ENCODE peak calls at places on chromosomes 2 and 18, in ten cellular contexts. One of them, this sample, is unnamed.

GRCh38 chr18:2926528-2926927 is 79.7 kb downstream of the EMILIN2 start:
- DNase-seq in HFFc6: no peak
- DNase-seq in mesendoderm: no peak
- DNase-seq in mucosa of gallbladder: no peak
- DNase-seq in T-helper 2 cell: no peak
- DNase-seq in stimulated activated CD4-positive, alpha-beta T cell treated with anti-CD3 and anti-CD28 coated beads, Interleukin-15, amount 100 ng/mL, for 1 hour: no peak
- DNase-seq in NCI-H446: no peak
- DNase-seq in fibroblast of the aortic adventitia: no peak
- DNase-seq in pons: no peak
- DNase-seq in KBM-7: no peak
- DNase-seq in this sample: no peak

GRCh38 chr2:215556979-215557378 is 121.1 kb upstream of the FN1 start:
- DNase-seq in T-helper 2 cell: no peak
- DNase-seq in HFFc6: no peak
- DNase-seq in NCI-H446: no peak
- DNase-seq in fibroblast of the aortic adventitia: peak
- DNase-seq in stimulated activated CD4-positive, alpha-beta T cell treated with anti-CD3 and anti-CD28 coated beads, Interleukin-15, amount 100 ng/mL, for 1 hour: no peak
- DNase-seq in pons: no peak
- DNase-seq in KBM-7: no peak
- DNase-seq in mucosa of gallbladder: no peak
- DNase-seq in mesendoderm: no peak
- DNase-seq in this sample: no peak

GRCh38 chr18:8349608-8350323 is 259.5 kb upstream of the RAB12 start:
- DNase-seq in T-helper 2 cell: no peak
- DNase-seq in KBM-7: no peak
- DNase-seq in mesendoderm: no peak
- DNase-seq in HFFc6: no peak
- DNase-seq in pons: no peak
- DNase-seq in stimulated activated CD4-positive, alpha-beta T cell treated with anti-CD3 and anti-CD28 coated beads, Interleukin-15, amount 100 ng/mL, for 1 hour: no peak
- DNase-seq in NCI-H446: no peak
- DNase-seq in mucosa of gallbladder: no peak
- DNase-seq in fibroblast of the aortic adventitia: no peak
- DNase-seq in this sample: no peak

GRCh38 chr2:15243762-15244161 is 317.4 kb downstream of the NBAS start:
- DNase-seq in HFFc6: peak
- DNase-seq in fibroblast of the aortic adventitia: peak
- DNase-seq in pons: no peak
- DNase-seq in NCI-H446: no peak
- DNase-seq in mucosa of gallbladder: no peak
- DNase-seq in mesendoderm: peak
- DNase-seq in stimulated activated CD4-positive, alpha-beta T cell treated with anti-CD3 and anti-CD28 coated beads, Interleukin-15, amount 100 ng/mL, for 1 hour: no peak
- DNase-seq in KBM-7: no peak
- DNase-seq in T-helper 2 cell: no peak
- DNase-seq in this sample: no peak

GRCh38 chr2:187383043-187383800 is 64.8 kb downstream of the CALCRL start:
- DNase-seq in NCI-H446: no peak
- DNase-seq in pons: no peak
- DNase-seq in fibroblast of the aortic adventitia: peak
- DNase-seq in mesendoderm: no peak
- DNase-seq in KBM-7: no peak
- DNase-seq in mucosa of gallbladder: no peak
- DNase-seq in HFFc6: no peak
- DNase-seq in stimulated activated CD4-positive, alpha-beta T cell treated with anti-CD3 and anti-CD28 coated beads, Interleukin-15, amount 100 ng/mL, for 1 hour: no peak
- DNase-seq in T-helper 2 cell: no peak
- DNase-seq in this sample: no peak

GRCh38 chr2:237532225-237532624 is 34.1 kb upstream of the PRLH start:
- DNase-seq in mesendoderm: peak
- DNase-seq in T-helper 2 cell: no peak
- DNase-seq in HFFc6: no peak
- DNase-seq in NCI-H446: no peak
- DNase-seq in KBM-7: peak
- DNase-seq in stimulated activated CD4-positive, alpha-beta T cell treated with anti-CD3 and anti-CD28 coated beads, Interleukin-15, amount 100 ng/mL, for 1 hour: no peak
- DNase-seq in mucosa of gallbladder: no peak
- DNase-seq in pons: no peak
- DNase-seq in fibroblast of the aortic adventitia: no peak
- DNase-seq in this sample: no peak

GRCh38 chr2:135113322-135113721 is 61.2 kb downstream of the RAB3GAP1 start:
- DNase-seq in KBM-7: no peak
- DNase-seq in mesendoderm: no peak
- DNase-seq in stimulated activated CD4-positive, alpha-beta T cell treated with anti-CD3 and anti-CD28 coated beads, Interleukin-15, amount 100 ng/mL, for 1 hour: no peak
- DNase-seq in T-helper 2 cell: no peak
- DNase-seq in NCI-H446: no peak
- DNase-seq in mucosa of gallbladder: no peak
- DNase-seq in HFFc6: no peak
- DNase-seq in pons: no peak
- DNase-seq in fibroblast of the aortic adventitia: no peak
- DNase-seq in this sample: no peak

GRCh38 chr2:144848404-144848803 is 328.5 kb upstream of the ZEB2 start:
- DNase-seq in KBM-7: no peak
- DNase-seq in pons: no peak
- DNase-seq in T-helper 2 cell: no peak
- DNase-seq in mucosa of gallbladder: no peak
- DNase-seq in HFFc6: no peak
- DNase-seq in stimulated activated CD4-positive, alpha-beta T cell treated with anti-CD3 and anti-CD28 coated beads, Interleukin-15, amount 100 ng/mL, for 1 hour: no peak
- DNase-seq in NCI-H446: no peak
- DNase-seq in fibroblast of the aortic adventitia: no peak
- DNase-seq in mesendoderm: peak
- DNase-seq in this sample: no peak

GRCh38 chr2:134679740-134680139 is 39.1 kb downstream of the TMEM163 start:
- DNase-seq in stimulated activated CD4-positive, alpha-beta T cell treated with anti-CD3 and anti-CD28 coated beads, Interleukin-15, amount 100 ng/mL, for 1 hour: no peak
- DNase-seq in fibroblast of the aortic adventitia: no peak
- DNase-seq in NCI-H446: no peak
- DNase-seq in HFFc6: no peak
- DNase-seq in mesendoderm: no peak
- DNase-seq in mucosa of gallbladder: no peak
- DNase-seq in T-helper 2 cell: no peak
- DNase-seq in KBM-7: peak
- DNase-seq in pons: no peak
- DNase-seq in this sample: no peak

GRCh38 chr2:219736196-219736595 is 108.8 kb downstream of the SLC4A3 start:
- DNase-seq in stimulated activated CD4-positive, alpha-beta T cell treated with anti-CD3 and anti-CD28 coated beads, Interleukin-15, amount 100 ng/mL, for 1 hour: no peak
- DNase-seq in NCI-H446: peak
- DNase-seq in mesendoderm: peak
- DNase-seq in HFFc6: peak
- DNase-seq in KBM-7: peak
- DNase-seq in pons: peak
- DNase-seq in mucosa of gallbladder: peak
- DNase-seq in T-helper 2 cell: no peak
- DNase-seq in fibroblast of the aortic adventitia: peak
- DNase-seq in this sample: no peak

GRCh38 chr2:208595386-208596275 is 189.0 kb downstream of the PTH2R start:
- DNase-seq in KBM-7: no peak
- DNase-seq in stimulated activated CD4-positive, alpha-beta T cell treated with anti-CD3 and anti-CD28 coated beads, Interleukin-15, amount 100 ng/mL, for 1 hour: no peak
- DNase-seq in HFFc6: no peak
- DNase-seq in mucosa of gallbladder: no peak
- DNase-seq in T-helper 2 cell: no peak
- DNase-seq in pons: no peak
- DNase-seq in fibroblast of the aortic adventitia: no peak
- DNase-seq in NCI-H446: no peak
- DNase-seq in mesendoderm: no peak
- DNase-seq in this sample: no peak

GRCh38 chr2:167944825-167945659 is 302.4 kb downstream of the STK39 start:
- DNase-seq in stimulated activated CD4-positive, alpha-beta T cell treated with anti-CD3 and anti-CD28 coated beads, Interleukin-15, amount 100 ng/mL, for 1 hour: no peak
- DNase-seq in KBM-7: no peak
- DNase-seq in mesendoderm: no peak
- DNase-seq in NCI-H446: no peak
- DNase-seq in pons: no peak
- DNase-seq in HFFc6: peak
- DNase-seq in mucosa of gallbladder: no peak
- DNase-seq in fibroblast of the aortic adventitia: peak
- DNase-seq in T-helper 2 cell: no peak
- DNase-seq in this sample: no peak

GRCh38 chr18:9734189-9734588 is 26.1 kb downstream of the RAB31 start:
- DNase-seq in HFFc6: no peak
- DNase-seq in mucosa of gallbladder: peak
- DNase-seq in T-helper 2 cell: no peak
- DNase-seq in mesendoderm: peak
- DNase-seq in NCI-H446: no peak
- DNase-seq in stimulated activated CD4-positive, alpha-beta T cell treated with anti-CD3 and anti-CD28 coated beads, Interleukin-15, amount 100 ng/mL, for 1 hour: no peak
- DNase-seq in KBM-7: peak
- DNase-seq in pons: no peak
- DNase-seq in fibroblast of the aortic adventitia: no peak
- DNase-seq in this sample: no peak

GRCh38 chr2:60548844-60549243 is 4.6 kb downstream of the BCL11A start:
- DNase-seq in mucosa of gallbladder: no peak
- DNase-seq in mesendoderm: no peak
- DNase-seq in pons: no peak
- DNase-seq in T-helper 2 cell: no peak
- DNase-seq in KBM-7: no peak
- DNase-seq in HFFc6: no peak
- DNase-seq in fibroblast of the aortic adventitia: no peak
- DNase-seq in stimulated activated CD4-positive, alpha-beta T cell treated with anti-CD3 and anti-CD28 coated beads, Interleukin-15, amount 100 ng/mL, for 1 hour: no peak
- DNase-seq in NCI-H446: no peak
- DNase-seq in this sample: no peak

GRCh38 chr2:73917696-73918207 is 8.9 kb upstream of the DGUOK start:
- DNase-seq in mesendoderm: no peak
- DNase-seq in KBM-7: no peak
- DNase-seq in pons: no peak
- DNase-seq in mucosa of gallbladder: no peak
- DNase-seq in T-helper 2 cell: no peak
- DNase-seq in stimulated activated CD4-positive, alpha-beta T cell treated with anti-CD3 and anti-CD28 coated beads, Interleukin-15, amount 100 ng/mL, for 1 hour: no peak
- DNase-seq in NCI-H446: no peak
- DNase-seq in fibroblast of the aortic adventitia: no peak
- DNase-seq in HFFc6: no peak
- DNase-seq in this sample: no peak

GRCh38 chr2:20496069-20496468 is 49.2 kb downstream of the RHOB start:
- DNase-seq in T-helper 2 cell: no peak
- DNase-seq in mesendoderm: no peak
- DNase-seq in mucosa of gallbladder: no peak
- DNase-seq in pons: no peak
- DNase-seq in HFFc6: peak
- DNase-seq in stimulated activated CD4-positive, alpha-beta T cell treated with anti-CD3 and anti-CD28 coated beads, Interleukin-15, amount 100 ng/mL, for 1 hour: no peak
- DNase-seq in KBM-7: no peak
- DNase-seq in NCI-H446: no peak
- DNase-seq in fibroblast of the aortic adventitia: peak
- DNase-seq in this sample: no peak

GRCh38 chr2:160368988-160369935 is 124.3 kb downstream of the RBMS1 start:
- DNase-seq in KBM-7: no peak
- DNase-seq in fibroblast of the aortic adventitia: peak
- DNase-seq in HFFc6: no peak
- DNase-seq in stimulated activated CD4-positive, alpha-beta T cell treated with anti-CD3 and anti-CD28 coated beads, Interleukin-15, amount 100 ng/mL, for 1 hour: no peak
- DNase-seq in NCI-H446: no peak
- DNase-seq in pons: no peak
- DNase-seq in mucosa of gallbladder: no peak
- DNase-seq in T-helper 2 cell: no peak
- DNase-seq in mesendoderm: peak
- DNase-seq in this sample: no peak

GRCh38 chr2:127049927-127050802 is 56.8 kb downstream of the BIN1 start:
- DNase-seq in NCI-H446: no peak
- DNase-seq in mesendoderm: peak
- DNase-seq in stimulated activated CD4-positive, alpha-beta T cell treated with anti-CD3 and anti-CD28 coated beads, Interleukin-15, amount 100 ng/mL, for 1 hour: peak
- DNase-seq in pons: peak
- DNase-seq in fibroblast of the aortic adventitia: peak
- DNase-seq in KBM-7: peak
- DNase-seq in HFFc6: no peak
- DNase-seq in mucosa of gallbladder: peak
- DNase-seq in T-helper 2 cell: peak
- DNase-seq in this sample: peak

GRCh38 chr2:85353876-85354285 is 447 bp downstream of the RETSAT start:
- DNase-seq in NCI-H446: no peak
- DNase-seq in pons: peak
- DNase-seq in stimulated activated CD4-positive, alpha-beta T cell treated with anti-CD3 and anti-CD28 coated beads, Interleukin-15, amount 100 ng/mL, for 1 hour: no peak
- DNase-seq in T-helper 2 cell: no peak
- DNase-seq in mucosa of gallbladder: peak
- DNase-seq in HFFc6: peak
- DNase-seq in mesendoderm: peak
- DNase-seq in fibroblast of the aortic adventitia: peak
- DNase-seq in KBM-7: no peak
- DNase-seq in this sample: no peak

GRCh38 chr2:47339745-47340541 is 63.0 kb upstream of the MSH2 start:
- DNase-seq in NCI-H446: no peak
- DNase-seq in T-helper 2 cell: no peak
- DNase-seq in pons: no peak
- DNase-seq in KBM-7: peak
- DNase-seq in mesendoderm: peak
- DNase-seq in fibroblast of the aortic adventitia: peak
- DNase-seq in HFFc6: peak
- DNase-seq in stimulated activated CD4-positive, alpha-beta T cell treated with anti-CD3 and anti-CD28 coated beads, Interleukin-15, amount 100 ng/mL, for 1 hour: no peak
- DNase-seq in mucosa of gallbladder: peak
- DNase-seq in this sample: no peak

GRCh38 chr18:48950536-48951447 is at the start of gene SMAD7:
- DNase-seq in KBM-7: peak
- DNase-seq in pons: peak
- DNase-seq in fibroblast of the aortic adventitia: peak
- DNase-seq in mucosa of gallbladder: no peak
- DNase-seq in mesendoderm: no peak
- DNase-seq in HFFc6: no peak
- DNase-seq in NCI-H446: no peak
- DNase-seq in T-helper 2 cell: no peak
- DNase-seq in stimulated activated CD4-positive, alpha-beta T cell treated with anti-CD3 and anti-CD28 coated beads, Interleukin-15, amount 100 ng/mL, for 1 hour: no peak
- DNase-seq in this sample: no peak

GRCh38 chr2:5695641-5696350 is 3.6 kb downstream of the SOX11 start:
- DNase-seq in stimulated activated CD4-positive, alpha-beta T cell treated with anti-CD3 and anti-CD28 coated beads, Interleukin-15, amount 100 ng/mL, for 1 hour: no peak
- DNase-seq in KBM-7: no peak
- DNase-seq in fibroblast of the aortic adventitia: no peak
- DNase-seq in T-helper 2 cell: no peak
- DNase-seq in pons: no peak
- DNase-seq in HFFc6: no peak
- DNase-seq in NCI-H446: no peak
- DNase-seq in mucosa of gallbladder: no peak
- DNase-seq in mesendoderm: peak
- DNase-seq in this sample: no peak

GRCh38 chr2:120513776-120514357 is 167.9 kb downstream of the INHBB start:
- DNase-seq in pons: no peak
- DNase-seq in fibroblast of the aortic adventitia: no peak
- DNase-seq in mucosa of gallbladder: no peak
- DNase-seq in NCI-H446: no peak
- DNase-seq in stimulated activated CD4-positive, alpha-beta T cell treated with anti-CD3 and anti-CD28 coated beads, Interleukin-15, amount 100 ng/mL, for 1 hour: no peak
- DNase-seq in HFFc6: no peak
- DNase-seq in T-helper 2 cell: no peak
- DNase-seq in mesendoderm: no peak
- DNase-seq in KBM-7: no peak
- DNase-seq in this sample: no peak

GRCh38 chr2:2026851-2027250 is 282.5 kb upstream of the PXDN start:
- DNase-seq in HFFc6: no peak
- DNase-seq in stimulated activated CD4-positive, alpha-beta T cell treated with anti-CD3 and anti-CD28 coated beads, Interleukin-15, amount 100 ng/mL, for 1 hour: no peak
- DNase-seq in T-helper 2 cell: no peak
- DNase-seq in KBM-7: no peak
- DNase-seq in mesendoderm: no peak
- DNase-seq in mucosa of gallbladder: no peak
- DNase-seq in fibroblast of the aortic adventitia: no peak
- DNase-seq in pons: no peak
- DNase-seq in NCI-H446: no peak
- DNase-seq in this sample: no peak

GRCh38 chr2:207296265-207296948 is 130.7 kb upstream of the KLF7 start:
- DNase-seq in stimulated activated CD4-positive, alpha-beta T cell treated with anti-CD3 and anti-CD28 coated beads, Interleukin-15, amount 100 ng/mL, for 1 hour: no peak
- DNase-seq in mesendoderm: peak
- DNase-seq in fibroblast of the aortic adventitia: peak
- DNase-seq in KBM-7: no peak
- DNase-seq in NCI-H446: peak
- DNase-seq in pons: no peak
- DNase-seq in mucosa of gallbladder: no peak
- DNase-seq in HFFc6: no peak
- DNase-seq in T-helper 2 cell: no peak
- DNase-seq in this sample: no peak

GRCh38 chr2:47155091-47155876 is at the start of gene STPG4:
- DNase-seq in mesendoderm: no peak
- DNase-seq in fibroblast of the aortic adventitia: no peak
- DNase-seq in T-helper 2 cell: no peak
- DNase-seq in mucosa of gallbladder: no peak
- DNase-seq in HFFc6: no peak
- DNase-seq in pons: no peak
- DNase-seq in KBM-7: no peak
- DNase-seq in stimulated activated CD4-positive, alpha-beta T cell treated with anti-CD3 and anti-CD28 coated beads, Interleukin-15, amount 100 ng/mL, for 1 hour: no peak
- DNase-seq in NCI-H446: no peak
- DNase-seq in this sample: no peak

GRCh38 chr2:167785606-167786005 is 461.8 kb downstream of the STK39 start:
- DNase-seq in mesendoderm: no peak
- DNase-seq in fibroblast of the aortic adventitia: no peak
- DNase-seq in T-helper 2 cell: no peak
- DNase-seq in pons: no peak
- DNase-seq in KBM-7: no peak
- DNase-seq in NCI-H446: no peak
- DNase-seq in HFFc6: no peak
- DNase-seq in stimulated activated CD4-positive, alpha-beta T cell treated with anti-CD3 and anti-CD28 coated beads, Interleukin-15, amount 100 ng/mL, for 1 hour: no peak
- DNase-seq in mucosa of gallbladder: no peak
- DNase-seq in this sample: no peak

GRCh38 chr2:48589170-48589767 is 28.4 kb upstream of the GTF2A1L start:
- DNase-seq in mucosa of gallbladder: peak
- DNase-seq in KBM-7: peak
- DNase-seq in pons: peak
- DNase-seq in HFFc6: peak
- DNase-seq in NCI-H446: peak
- DNase-seq in stimulated activated CD4-positive, alpha-beta T cell treated with anti-CD3 and anti-CD28 coated beads, Interleukin-15, amount 100 ng/mL, for 1 hour: no peak
- DNase-seq in T-helper 2 cell: no peak
- DNase-seq in fibroblast of the aortic adventitia: peak
- DNase-seq in mesendoderm: peak
- DNase-seq in this sample: no peak